ENCODE peak calls at places on chromosomes 11 and 22, in six cellular contexts. A, E, S, K, O and Z are unnamed samples.

GRCh38 chr11:40292636-40293585 is 1166.5 kb downstream of the LRRC4C start:
- DNase-seq in S (peak; percentile 34), A (no peak), O (no peak), K (no peak), E (no peak), Z (no peak)

GRCh38 chr11:34488855-34489557 is 24.6 kb downstream of the ELF5 start:
- DNase-seq in A (no peak), K (peak; percentile 37), E (no peak), O (no peak), S (no peak), Z (no peak)

GRCh38 chr11:125603207-125603606 is 10.6 kb downstream of the STT3A start:
- DNase-seq in A (no peak), K (no peak), O (no peak), E (peak; percentile 59), S (peak; percentile 46), Z (no peak)

GRCh38 chr11:26964335-26964734 is 29.6 kb upstream of the FIBIN start:
- DNase-seq in E (peak; percentile 29), A (no peak), O (no peak), K (no peak), S (no peak), Z (no peak)

GRCh38 chr11:1391165-1392010 is 1.7 kb downstream of the BRSK2 start:
- DNase-seq in A (no peak), S (no peak), K (no peak), O (no peak), E (no peak), Z (no peak)

GRCh38 chr11:75499423-75500305 is 26.1 kb downstream of the GDPD5 start:
- DNase-seq in E (peak; percentile 95), S (peak; percentile 98), A (no peak), K (no peak), O (peak; percentile 63), Z (no peak)

GRCh38 chr11:64560139-64560771 is 30.8 kb upstream of the SLC22A12 start:
- DNase-seq in A (no peak), S (no peak), E (no peak), O (no peak), K (no peak), Z (no peak)

GRCh38 chr11:38208951-38209350 is 1610.9 kb upstream of the RAG2 start:
- DNase-seq in A (no peak), O (no peak), E (no peak), K (no peak), S (no peak), Z (no peak)

GRCh38 chr11:29326757-29327156 is 690.1 kb downstream of the KCNA4 start:
- DNase-seq in S (no peak), O (no peak), K (no peak), E (no peak), A (no peak), Z (no peak)

GRCh38 chr11:117832511-117832910 is 8.0 kb upstream of the FXYD2 start:
- DNase-seq in O (no peak), A (no peak), K (no peak), S (no peak), E (no peak), Z (no peak)

GRCh38 chr22:30556388-30556787 is 9.8 kb upstream of the SEC14L6 start:
- DNase-seq in A (no peak), K (no peak), E (no peak), O (no peak), S (no peak), Z (no peak)

GRCh38 chr11:46484101-46484500 is 92.5 kb upstream of the CHRM4 start:
- DNase-seq in K (no peak), O (no peak), A (no peak), E (no peak), S (no peak), Z (no peak)

GRCh38 chr11:119585038-119585666 is 143.8 kb downstream of the NECTIN1 start:
- DNase-seq in E (no peak), K (no peak), O (no peak), S (peak; percentile 32), A (no peak), Z (no peak)

GRCh38 chr22:45547016-45547345 is 44.3 kb downstream of the FBLN1 start:
- DNase-seq in O (no peak), S (no peak), K (no peak), A (no peak), E (no peak), Z (no peak)
- TF ChIP-seq CTCF in O (no peak), S (no peak), K (no peak), A (no peak), E (no peak), Z (no peak)

DNA sequence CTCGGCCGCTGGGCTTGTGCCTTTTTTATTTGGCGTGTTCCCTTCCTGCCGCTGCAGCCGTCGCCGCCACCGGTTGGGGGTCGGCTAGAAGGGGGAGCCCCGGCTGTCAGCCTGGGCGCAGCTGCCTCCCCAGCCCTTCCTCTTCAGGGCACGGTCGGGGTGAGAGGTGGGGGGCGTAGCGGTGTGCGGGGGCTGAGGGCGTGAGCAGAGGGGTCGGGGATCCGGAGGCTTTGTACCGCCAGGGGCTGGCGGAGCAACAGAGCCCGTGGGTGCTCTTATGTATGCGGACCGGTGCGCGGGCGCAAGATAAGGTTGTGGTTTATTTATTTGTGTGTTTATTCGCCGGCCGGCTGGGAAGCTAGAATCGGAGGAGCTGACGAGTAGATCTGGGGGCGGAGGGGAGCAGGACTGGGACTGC is 482 bp downstream of the ZBTB16 start:
- DNase-seq in A (no peak), E (no peak), O (no peak), K (no peak), S (no peak), Z (no peak)
- H3K4me3 ChIP-seq in A (peak overlapping the region; percentile 54), E (no peak overlapping the region), O (peak overlapping the region; percentile 42), K (no peak overlapping the region), S (peak overlapping the region; percentile 56), Z (peak overlapping the region; percentile 12)

GRCh38 chr11:22922672-22923071 is 62.4 kb upstream of the CCDC179 start:
- DNase-seq in E (no peak), A (no peak), K (no peak), O (no peak), S (no peak), Z (no peak)

GRCh38 chr11:22923561-22923960 is 63.3 kb upstream of the CCDC179 start:
- DNase-seq in S (no peak), O (no peak), A (no peak), E (no peak), K (no peak), Z (no peak)

GRCh38 chr11:22926341-22926740 is 66.1 kb upstream of the CCDC179 start:
- DNase-seq in E (no peak), O (no peak), S (no peak), A (no peak), K (no peak), Z (no peak)

GRCh38 chr11:22920939-22921565 is 60.8 kb upstream of the CCDC179 start:
- DNase-seq in O (peak; percentile 4), K (peak; percentile 66), A (peak; percentile 29), E (peak; percentile 76), S (peak; percentile 45), Z (no peak)
- TF ChIP-seq CTCF in O (peak; percentile 85), K (peak; percentile 72), A (peak; percentile 81), E (peak; percentile 79), S (peak; percentile 93), Z (peak; percentile 93)

GRCh38 chr11:78417888-78418583 is 416 bp upstream of the GAB2 start:
- DNase-seq in O (no peak), S (peak; percentile 73), E (peak; percentile 69), K (peak; percentile 87), A (peak; percentile 88), Z (no peak)

GRCh38 chr11:78418584-78419211 is 1.1 kb upstream of the GAB2 start:
- DNase-seq in E (peak; percentile 27), K (no peak), A (no peak), O (no peak), S (no peak), Z (no peak)

GRCh38 chr11:78419327-78419726 is 1.7 kb upstream of the GAB2 start:
- DNase-seq in S (peak; percentile 98), E (peak; percentile 99), A (no peak), O (peak; percentile 85), K (no peak), Z (peak; percentile 90)

GRCh38 chr11:78420796-78421209 is 3.2 kb upstream of the GAB2 start:
- DNase-seq in O (peak; percentile 65), E (peak; percentile 85), A (peak; percentile 88), K (peak; percentile 44), S (peak; percentile 88), Z (peak; percentile 72)

DNA sequence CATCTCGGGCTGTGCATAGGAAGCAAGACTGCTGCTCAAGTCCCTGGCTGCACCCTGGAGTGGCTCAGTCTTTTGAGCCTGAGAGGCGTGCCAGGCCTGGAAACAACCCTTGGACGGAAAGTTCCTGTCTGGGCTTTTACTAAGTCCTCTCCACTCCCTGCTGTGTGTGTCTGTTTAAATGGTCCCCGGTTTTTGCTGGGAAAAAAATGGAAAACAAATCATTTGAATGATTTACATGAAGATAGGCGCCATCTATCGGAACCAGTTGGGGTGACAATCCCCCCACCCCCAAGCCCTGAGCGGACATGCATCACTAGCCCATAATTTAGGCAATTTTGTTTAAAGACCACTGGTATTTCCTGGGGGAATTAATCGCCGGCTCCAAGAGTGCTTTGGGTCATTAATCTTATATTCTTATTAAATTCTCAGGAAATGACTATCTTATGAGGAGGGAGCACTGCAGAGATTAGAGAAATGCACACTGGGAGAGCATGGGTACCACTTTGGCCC is 2.7 kb upstream of the GAB2 start:
- DNase-seq in E (peak; percentile 88), A (peak; percentile 74), O (peak; percentile 82), S (peak; percentile 89), K (peak; percentile 63), Z (peak; percentile 76)
- H3K4me3 ChIP-seq in E (no peak overlapping the region), A (peak overlapping the region; percentile 40), O (no peak overlapping the region), S (no peak overlapping the region), K (no peak overlapping the region), Z (peak overlapping the region; percentile 3)